ENCODE peak calls at places on chromosomes 12 and 14, in seven cellular contexts. F, B, Q, J, L, Y and S are unnamed samples.

GRCh38 chr14:55819610-55820304 is 239.8 kb downstream of the KTN1 start:
- DNase-seq in F (no peak), B (no peak), Q (no peak), J (peak), L (no peak), Y (no peak), S (no peak)

GRCh38 chr12:129706716-129707115 is 197.1 kb downstream of the TMEM132D start:
- DNase-seq in F (no peak), B (no peak), Q (no peak), J (no peak), L (no peak), Y (no peak), S (no peak)

GRCh38 chr12:63845726-63846125 is 1.2 kb downstream of the SRGAP1 start:
- DNase-seq in F (no peak), B (no peak), Q (no peak), J (peak), L (peak), Y (no peak), S (no peak)

GRCh38 chr14:44833376-44833775 is 128.4 kb downstream of the KLHL28 start:
- DNase-seq in F (no peak), B (no peak), Q (peak), J (peak), L (peak), Y (no peak), S (no peak)

GRCh38 chr14:90697146-90697545 is 119.1 kb downstream of the TTC7B start:
- DNase-seq in F (no peak), B (no peak), Q (no peak), J (no peak), L (no peak), Y (no peak), S (no peak)

GRCh38 chr12:96121271-96121711 is 72.9 kb upstream of the ELK3 start:
- DNase-seq in F (no peak), B (no peak), Q (no peak), J (peak), L (no peak), Y (no peak), S (no peak)

GRCh38 chr14:103142031-103142430 is 18.8 kb downstream of the TNFAIP2 start:
- DNase-seq in F (no peak), B (no peak), Q (no peak), J (no peak), L (no peak), Y (no peak), S (no peak)

GRCh38 chr12:23141335-23141734 is 516.4 kb downstream of the ETNK1 start:
- DNase-seq in F (no peak), B (no peak), Q (no peak), J (no peak), L (no peak), Y (no peak), S (no peak)

GRCh38 chr14:22979748-22980392 is 2.5 kb downstream of the AJUBA start:
- DNase-seq in F (no peak), B (no peak), Q (no peak), J (no peak), L (peak), Y (no peak), S (no peak)

GRCh38 chr14:96741151-96741977 is 55.8 kb upstream of the VRK1 start:
- DNase-seq in F (no peak), B (peak), Q (peak), J (peak), L (peak), Y (peak), S (peak)

GRCh38 chr12:105167346-105167745 is 59.8 kb downstream of the WASHC4 start:
- DNase-seq in F (peak), B (no peak), Q (no peak), J (no peak), L (no peak), Y (no peak), S (no peak)

GRCh38 chr14:42224053-42224888 is 617.6 kb downstream of the LRFN5 start:
- DNase-seq in F (no peak), B (peak), Q (peak), J (peak), L (peak), Y (peak), S (peak)

GRCh38 chr14:33909380-33910084 is 41.3 kb downstream of the EGLN3 start:
- DNase-seq in F (no peak), B (no peak), Q (no peak), J (no peak), L (no peak), Y (no peak), S (no peak)

GRCh38 chr14:100608064-100608463 is 20.8 kb upstream of the BEGAIN start:
- DNase-seq in F (no peak), B (no peak), Q (no peak), J (no peak), L (no peak), Y (no peak), S (no peak)

GRCh38 chr14:49586673-49587460 is 687 bp upstream of the RPS29 start:
- DNase-seq in F (peak), B (peak), Q (peak), J (peak), L (peak), Y (peak), S (peak)

GRCh38 chr12:124576061-124576650 is 8.7 kb upstream of the NCOR2 start:
- DNase-seq in F (no peak), B (no peak), Q (no peak), J (no peak), L (no peak), Y (no peak), S (no peak)

GRCh38 chr12:28390716-28391452 is 200.6 kb downstream of the CCDC91 start:
- DNase-seq in F (no peak), B (no peak), Q (no peak), J (peak), L (no peak), Y (no peak), S (no peak)

GRCh38 chr14:38951451-38951850 is 151.6 kb downstream of the SEC23A start:
- DNase-seq in F (peak), B (no peak), Q (no peak), J (peak), L (peak), Y (no peak), S (no peak)

GRCh38 chr12:76312314-76312713 is 35.9 kb downstream of the BBS10 start:
- DNase-seq in F (no peak), B (no peak), Q (no peak), J (peak), L (no peak), Y (no peak), S (no peak)

GRCh38 chr14:61531741-61532505 is 163.4 kb upstream of the HIF1A start:
- DNase-seq in F (no peak), B (no peak), Q (no peak), J (no peak), L (peak), Y (no peak), S (no peak)

GRCh38 chr12:57693317-57693658 is 644 bp upstream of the OS9 start:
- DNase-seq in F (no peak), B (no peak), Q (no peak), J (no peak), L (no peak), Y (no peak), S (no peak)

GRCh38 chr12:119440961-119441360 is 106.4 kb downstream of the CCDC60 start:
- DNase-seq in F (no peak), B (no peak), Q (no peak), J (no peak), L (no peak), Y (no peak), S (no peak)

GRCh38 chr12:123113038-123113437 is 37.9 kb downstream of the PITPNM2 start:
- DNase-seq in F (no peak), B (no peak), Q (no peak), J (no peak), L (no peak), Y (no peak), S (no peak)

GRCh38 chr12:131830335-131831020 is 2.3 kb downstream of the MMP17 start:
- DNase-seq in F (no peak), B (peak), Q (peak), J (peak), L (peak), Y (peak), S (peak)

GRCh38 chr12:131831021-131831571 is 2.9 kb downstream of the MMP17 start:
- DNase-seq in F (no peak), B (no peak), Q (no peak), J (peak), L (no peak), Y (no peak), S (no peak)

GRCh38 chr12:131833288-131833895 is 5.2 kb downstream of the MMP17 start:
- DNase-seq in F (no peak), B (no peak), Q (no peak), J (no peak), L (no peak), Y (no peak), S (no peak)

GRCh38 chr12:131832393-131833231 is 4.4 kb downstream of the MMP17 start:
- DNase-seq in F (no peak), B (no peak), Q (peak), J (peak), L (peak), Y (no peak), S (no peak)

GRCh38 chr12:131831635-131832041 is 3.4 kb downstream of the MMP17 start:
- DNase-seq in F (peak), B (no peak), Q (no peak), J (peak), L (peak), Y (no peak), S (no peak)
- TF ChIP-seq CTCF in F (no peak), B (no peak), Q (no peak), J (no peak), L (no peak), Y (no peak), S (no peak)

DNA sequence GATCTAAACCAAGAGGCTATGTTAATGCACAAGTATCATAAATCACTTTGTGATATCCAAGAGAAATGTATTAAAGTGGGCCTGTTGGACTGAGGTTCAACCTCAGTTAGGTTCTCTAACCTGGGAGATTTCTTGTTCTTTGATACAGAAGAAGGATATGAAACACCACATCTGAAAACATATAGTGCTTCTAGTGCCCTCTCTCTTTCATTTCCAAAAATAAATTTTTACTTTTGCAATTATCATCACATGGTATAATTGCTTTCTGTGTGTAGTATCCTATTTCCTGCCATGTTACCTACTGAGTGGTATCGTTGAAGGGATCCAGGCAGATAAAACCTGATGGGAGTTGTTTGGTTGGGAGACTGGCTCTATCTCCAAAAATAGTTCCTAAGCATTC is 264.9 kb downstream of the CCER1 start:
- DNase-seq in F (no peak), B (no peak), Q (no peak), J (no peak), L (no peak), Y (no peak), S (no peak)
- TF ChIP-seq CTCF in F (no peak), B (no peak), Q (no peak), J (no peak), L (no peak), Y (no peak), S (no peak)

GRCh38 chr12:53950441-53950781 is 4.3 kb upstream of the HOXC12 start:
- DNase-seq in F (no peak), B (no peak), Q (no peak), J (no peak), L (no peak), Y (no peak), S (no peak)
- TF ChIP-seq CTCF in F (no peak), B (no peak), Q (no peak), J (no peak), L (no peak), Y (no peak), S (no peak)

GRCh38 chr12:109934026-109934425 is 34.0 kb downstream of the TCHP start:
- DNase-seq in F (no peak), B (no peak), Q (peak), J (peak), L (no peak), Y (no peak), S (no peak)
- TF ChIP-seq CTCF in F (peak), B (peak), Q (peak), J (peak), L (no peak), Y (no peak), S (peak)